ENCODE peak calls at places on chromosome 20, in nine cellular contexts. Q is ovary, P is OCI-LY7, S is WERI-Rb-1, T is lower lobe of right lung, O is neural progenitor cell, N is GM23248, F is astrocyte of the cerebellum, C is Peyer's patch. V is an unnamed sample.

GRCh38 chr20:32672315-32672981 is 1.3 kb downstream of the C20orf203 start:
- DNase-seq in Q (no peak), P (peak), S (no peak), T (no peak), O (no peak), N (no peak), F (no peak), C (no peak), V (no peak)

GRCh38 chr20:23917024-23917725 is 37.6 kb upstream of the CST5 start:
- DNase-seq in Q (no peak), P (no peak), S (no peak), T (no peak), O (no peak), N (no peak), F (no peak), C (no peak), V (peak)

GRCh38 chr20:15320941-15321340 is 983.5 kb upstream of the FLRT3 start:
- DNase-seq in Q (no peak), P (no peak), S (no peak), T (no peak), O (no peak), N (peak), F (no peak), C (no peak), V (no peak)

GRCh38 chr20:40648505-40649072 is 40.4 kb downstream of the MAFB start:
- DNase-seq in Q (no peak), P (no peak), S (no peak), T (no peak), O (no peak), N (no peak), F (no peak), C (no peak), V (no peak)

GRCh38 chr20:13953227-13953626 is 37.2 kb downstream of the SEL1L2 start:
- DNase-seq in Q (no peak), P (no peak), S (no peak), T (no peak), O (peak), N (no peak), F (no peak), C (no peak), V (no peak)

GRCh38 chr20:51767867-51768758 is at the start of gene ATP9A:
- DNase-seq in Q (peak), P (no peak), S (peak), T (no peak), O (peak), N (peak), F (no peak), C (peak), V (no peak)

GRCh38 chr20:51383891-51384510 is 158.5 kb downstream of the NFATC2 start:
- DNase-seq in Q (no peak), P (no peak), S (no peak), T (no peak), O (no peak), N (peak), F (no peak), C (no peak), V (no peak)

GRCh38 chr20:37384683-37385174 is 38.8 kb downstream of the SRC start:
- DNase-seq in Q (peak), P (peak), S (peak), T (peak), O (peak), N (peak), F (no peak), C (peak), V (peak)

GRCh38 chr20:52086878-52087277 is 104.7 kb downstream of the ZFP64 start:
- DNase-seq in Q (no peak), P (no peak), S (no peak), T (no peak), O (no peak), N (no peak), F (no peak), C (no peak), V (no peak)

GRCh38 chr20:32859961-32860360 is 1.2 kb downstream of the EFCAB8 start:
- DNase-seq in Q (no peak), P (no peak), S (no peak), T (no peak), O (no peak), N (no peak), F (no peak), C (no peak), V (no peak)

GRCh38 chr20:63096681-63097335 is 90.0 kb upstream of the BHLHE23 start:
- DNase-seq in Q (peak), P (no peak), S (peak), T (peak), O (no peak), N (no peak), F (no peak), C (peak), V (peak)

GRCh38 chr20:39066464-39066863 is 104.3 kb downstream of the DHX35 start:
- DNase-seq in Q (no peak), P (peak), S (no peak), T (no peak), O (peak), N (no peak), F (no peak), C (no peak), V (no peak)

GRCh38 chr20:51767018-51767866 is 948 bp downstream of the ATP9A start:
- DNase-seq in Q (peak), P (peak), S (peak), T (peak), O (peak), N (peak), F (no peak), C (peak), V (no peak)

GRCh38 chr20:33000802-33001466 is 3.3 kb downstream of the SUN5 start:
- DNase-seq in Q (no peak), P (no peak), S (no peak), T (no peak), O (no peak), N (no peak), F (no peak), C (no peak), V (no peak)

GRCh38 chr20:31560900-31561598 is 44.0 kb upstream of the ID1 start:
- DNase-seq in Q (no peak), P (no peak), S (no peak), T (no peak), O (no peak), N (peak), F (peak), C (peak), V (no peak)

GRCh38 chr20:33584976-33585375 is 77.2 kb upstream of the C20orf144 start:
- DNase-seq in Q (no peak), P (no peak), S (no peak), T (no peak), O (no peak), N (peak), F (no peak), C (no peak), V (no peak)

GRCh38 chr20:11851646-11852045 is 66.0 kb upstream of the BTBD3 start:
- DNase-seq in Q (no peak), P (no peak), S (no peak), T (no peak), O (no peak), N (no peak), F (no peak), C (no peak), V (no peak)

GRCh38 chr20:32495217-32495565 is 89.9 kb downstream of the NOL4L start:
- DNase-seq in Q (no peak), P (no peak), S (no peak), T (no peak), O (no peak), N (no peak), F (no peak), C (no peak), V (no peak)

GRCh38 chr20:63220696-63221399 is 4.9 kb upstream of the YTHDF1 start:
- DNase-seq in Q (no peak), P (no peak), S (no peak), T (peak), O (no peak), N (no peak), F (no peak), C (no peak), V (no peak)

GRCh38 chr20:39070484-39071231 is 108.5 kb downstream of the DHX35 start:
- DNase-seq in Q (no peak), P (no peak), S (no peak), T (no peak), O (no peak), N (peak), F (peak), C (no peak), V (no peak)

GRCh38 chr20:15550116-15550870 is 1023.0 kb downstream of the KIF16B start:
- DNase-seq in Q (no peak), P (no peak), S (no peak), T (no peak), O (no peak), N (no peak), F (no peak), C (no peak), V (no peak)

GRCh38 chr20:33474097-33474846 is 15.6 kb upstream of the CBFA2T2 start:
- DNase-seq in Q (no peak), P (no peak), S (no peak), T (no peak), O (no peak), N (no peak), F (no peak), C (no peak), V (no peak)

GRCh38 chr20:35757098-35757705 is 14.6 kb upstream of the PHF20 start:
- DNase-seq in Q (no peak), P (no peak), S (no peak), T (no peak), O (no peak), N (peak), F (no peak), C (no peak), V (no peak)

GRCh38 chr20:4730782-4731181 is 9.1 kb downstream of the PRND start:
- DNase-seq in Q (no peak), P (no peak), S (no peak), T (no peak), O (peak), N (peak), F (no peak), C (no peak), V (no peak)

GRCh38 chr20:4601630-4602296 is 119.9 kb upstream of the PRND start:
- DNase-seq in Q (no peak), P (no peak), S (no peak), T (no peak), O (no peak), N (peak), F (no peak), C (no peak), V (no peak)

GRCh38 chr20:9068896-9069663 is at the start of gene PLCB4:
- DNase-seq in Q (peak), P (no peak), S (peak), T (peak), O (peak), N (peak), F (no peak), C (peak), V (no peak)

GRCh38 chr20:21074605-21075336 is 31.4 kb downstream of the LINC00237 start:
- DNase-seq in Q (no peak), P (no peak), S (no peak), T (no peak), O (no peak), N (peak), F (no peak), C (no peak), V (no peak)

GRCh38 chr20:34703573-34704176 is 469 bp upstream of the TP53INP2 start:
- DNase-seq in Q (peak), P (peak), S (no peak), T (peak), O (peak), N (peak), F (no peak), C (peak), V (peak)

GRCh38 chr20:63980317-63980805 is 571 bp upstream of the PRPF6 start:
- DNase-seq in Q (no peak), P (no peak), S (no peak), T (no peak), O (no peak), N (no peak), F (no peak), C (no peak), V (no peak)

GRCh38 chr20:1998715-1999114 is 4.9 kb upstream of the PDYN start:
- DNase-seq in Q (no peak), P (no peak), S (no peak), T (no peak), O (no peak), N (no peak), F (no peak), C (no peak), V (no peak)

GRCh38 chr20:732727-733126 is 35.6 kb downstream of the SLC52A3 start:
- DNase-seq in Q (no peak), P (no peak), S (peak), T (no peak), O (no peak), N (no peak), F (no peak), C (no peak), V (no peak)

GRCh38 chr20:48704761-48705160 is 123.0 kb downstream of the PREX1 start:
- DNase-seq in Q (no peak), P (no peak), S (no peak), T (no peak), O (no peak), N (no peak), F (no peak), C (no peak), V (no peak)

GRCh38 chr20:25085756-25086495 is 4.0 kb upstream of the VSX1 start:
- DNase-seq in Q (no peak), P (no peak), S (no peak), T (no peak), O (no peak), N (no peak), F (no peak), C (no peak), V (peak)

GRCh38 chr20:25082498-25082873 is 545 bp upstream of the VSX1 start:
- DNase-seq in Q (no peak), P (no peak), S (peak), T (no peak), O (peak), N (no peak), F (no peak), C (no peak), V (peak)

GRCh38 chr20:25084616-25085187 is 2.8 kb upstream of the VSX1 start:
- DNase-seq in Q (no peak), P (no peak), S (no peak), T (no peak), O (peak), N (no peak), F (no peak), C (no peak), V (peak)

GRCh38 chr20:25083141-25083772 is 1.3 kb upstream of the VSX1 start:
- DNase-seq in Q (no peak), P (no peak), S (no peak), T (no peak), O (peak), N (no peak), F (no peak), C (no peak), V (peak)

DNA sequence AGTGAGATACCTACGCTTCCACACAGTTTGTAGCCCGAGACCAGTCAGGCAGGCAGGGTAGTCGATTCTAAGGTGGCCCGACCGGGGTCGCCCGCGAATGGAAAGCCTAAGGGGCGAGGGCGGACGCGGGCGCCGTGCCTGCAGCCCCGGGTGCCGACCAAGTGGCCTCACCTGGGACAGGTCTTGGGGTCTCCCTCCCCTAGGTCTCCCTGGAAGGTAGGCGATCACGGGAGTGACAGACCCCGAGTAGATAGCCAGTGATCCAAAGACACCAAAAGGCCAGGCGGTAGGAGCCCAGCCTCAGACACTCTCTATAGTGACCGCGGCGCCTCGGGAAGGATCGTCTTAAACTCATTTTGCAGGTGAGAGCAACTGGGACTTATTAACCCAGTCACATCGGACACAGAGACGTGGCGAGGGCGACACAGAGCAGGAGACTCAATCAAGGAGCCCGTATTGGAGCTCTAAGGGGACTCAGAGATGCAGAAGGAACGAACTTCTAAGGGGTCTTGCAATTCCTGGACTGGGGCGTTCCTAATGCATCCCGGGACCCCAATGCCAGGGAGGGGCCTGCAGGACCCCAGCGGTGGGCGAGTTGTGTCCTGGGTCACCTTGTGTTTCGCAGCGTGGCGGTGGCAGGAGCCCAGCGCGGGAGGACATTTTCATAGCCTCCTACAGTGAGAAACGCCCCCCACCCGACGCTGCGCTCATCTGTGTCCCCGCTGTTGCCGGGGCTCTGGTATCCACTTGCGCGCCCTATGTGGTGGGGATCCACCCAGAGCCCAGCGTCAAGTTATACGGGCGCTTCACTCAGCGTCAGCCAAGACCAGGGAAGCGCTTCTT is 2.1 kb upstream of the VSX1 start:
- DNase-seq in Q (no peak), P (no peak), S (peak), T (no peak), O (peak), N (no peak), F (no peak), C (no peak), V (peak)
- H3K4me3 ChIP-seq in Q (no peak), P (no peak), S (peak), T (peak), O (peak), N (no peak), F (no peak), C (no peak), V (peak)

DNA sequence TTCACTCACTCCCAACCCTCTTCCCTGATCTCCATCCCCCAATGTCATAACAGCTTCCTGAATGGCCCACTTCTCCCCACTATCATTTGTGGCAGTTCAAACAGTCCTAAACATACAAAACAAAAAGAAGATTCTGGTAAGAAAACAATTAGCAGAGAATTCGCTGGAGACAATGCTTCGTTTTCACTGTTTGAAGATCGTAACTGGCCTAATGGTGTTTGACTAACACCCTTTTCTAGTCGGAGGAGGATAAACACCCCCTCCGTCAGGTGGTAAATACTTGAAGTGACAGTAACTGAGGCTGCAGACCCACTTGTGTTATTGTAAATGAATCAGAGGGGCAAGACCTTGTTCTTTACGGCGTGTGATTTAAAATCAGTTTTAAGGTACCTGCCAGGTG is 3.8 kb downstream of the EYA2 start:
- DNase-seq in Q (no peak), P (no peak), S (no peak), T (no peak), O (peak), N (no peak), F (no peak), C (no peak), V (no peak)
- H3K4me3 ChIP-seq in Q (no peak), P (no peak), S (no peak), T (no peak), O (no peak), N (no peak), F (no peak), C (no peak), V (no peak)

GRCh38 chr20:57581202-57582028 is 20.5 kb downstream of the PCK1 start:
- DNase-seq in Q (no peak), P (no peak), S (no peak), T (no peak), O (no peak), N (no peak), F (no peak), C (peak), V (no peak)

GRCh38 chr20:57580478-57581201 is 19.7 kb downstream of the PCK1 start:
- DNase-seq in Q (no peak), P (no peak), S (no peak), T (no peak), O (no peak), N (no peak), F (no peak), C (peak), V (no peak)

GRCh38 chr20:57582029-57582378 is 21.1 kb downstream of the PCK1 start:
- DNase-seq in Q (no peak), P (no peak), S (no peak), T (no peak), O (no peak), N (no peak), F (no peak), C (no peak), V (no peak)

GRCh38 chr20:57583289-57584257 is 22.7 kb downstream of the PCK1 start:
- DNase-seq in Q (no peak), P (no peak), S (no peak), T (no peak), O (no peak), N (no peak), F (no peak), C (no peak), V (no peak)

DNA sequence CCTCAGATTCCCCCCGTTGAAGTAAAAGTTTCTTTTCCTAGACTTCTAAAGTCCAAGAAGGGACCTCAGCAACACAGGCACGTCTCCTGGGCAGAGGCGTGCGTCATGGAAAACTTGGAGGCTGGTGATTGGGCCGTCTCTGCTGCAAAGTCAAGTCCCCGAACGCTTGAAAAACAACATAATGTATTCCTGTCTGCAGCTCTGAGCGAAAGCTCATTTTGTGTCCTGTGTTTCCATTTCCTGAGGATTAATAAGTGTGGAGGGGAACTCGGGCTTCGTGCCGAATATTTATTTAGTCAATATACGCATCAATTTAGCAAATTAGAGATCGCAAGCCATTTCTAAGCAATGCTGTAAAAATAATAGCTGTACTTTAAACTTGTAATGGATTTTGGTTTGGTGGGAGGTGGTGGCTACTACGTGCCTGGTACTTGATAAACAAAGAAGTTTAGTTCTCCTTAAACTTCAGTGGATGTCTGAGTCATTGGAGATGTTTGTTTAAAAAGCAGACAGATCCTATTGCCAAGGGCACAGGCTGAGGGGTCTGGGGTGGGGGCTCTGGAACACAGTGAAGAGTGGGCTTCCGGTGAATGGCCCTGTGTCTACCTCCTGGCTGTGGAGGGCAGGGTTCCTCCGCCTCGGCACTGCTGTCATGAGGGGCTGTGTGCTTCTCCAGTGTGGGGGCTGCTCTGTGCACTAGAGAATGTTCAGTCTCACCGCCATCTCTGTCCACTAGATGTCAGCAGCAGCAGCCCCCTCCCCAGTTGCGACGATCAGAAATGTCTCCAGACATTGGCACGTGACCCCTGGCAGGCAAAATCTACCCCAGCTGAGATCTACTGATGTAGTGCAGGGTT is 21.8 kb downstream of the PCK1 start:
- DNase-seq in Q (peak), P (peak), S (peak), T (no peak), O (peak), N (no peak), F (no peak), C (no peak), V (no peak)
- H3K4me3 ChIP-seq in Q (no peak), P (no peak), S (no peak), T (peak), O (no peak), N (no peak), F (no peak), C (no peak), V (peak)

DNA sequence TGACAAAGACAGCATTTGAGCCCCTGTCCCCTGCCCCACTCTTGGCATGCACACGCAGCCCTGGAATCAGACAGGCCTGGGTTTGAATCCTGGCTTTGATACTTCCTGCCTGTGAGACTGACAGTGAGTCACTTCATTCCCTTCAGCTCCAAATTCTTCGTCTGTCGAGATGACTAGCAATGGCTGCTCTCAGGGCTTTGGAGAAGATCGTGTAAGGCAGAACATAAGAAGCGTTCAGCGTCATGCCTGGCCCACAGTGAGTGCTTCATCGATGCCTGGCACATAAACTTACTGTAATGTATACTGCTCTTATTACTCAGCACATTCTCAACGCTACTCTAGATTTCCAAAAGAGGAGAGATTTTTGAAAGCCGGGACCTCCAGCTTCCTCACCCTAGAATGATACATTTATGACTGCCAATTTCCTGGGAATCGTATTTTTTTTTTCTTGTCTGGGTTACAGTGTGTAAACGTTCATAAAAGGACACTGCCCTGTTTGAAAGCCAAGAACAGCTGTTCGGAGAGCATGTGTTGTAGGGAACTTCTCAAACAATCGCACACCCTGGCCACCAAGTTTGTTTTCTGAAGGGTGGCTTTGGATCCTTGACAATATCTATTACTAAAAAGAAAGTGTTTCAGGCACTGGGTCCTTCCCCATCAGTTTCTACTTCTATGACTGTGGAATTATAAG is 16.2 kb upstream of the BCAS1 start:
- DNase-seq in Q (no peak), P (no peak), S (no peak), T (no peak), O (no peak), N (peak), F (no peak), C (no peak), V (no peak)
- H3K4me3 ChIP-seq in Q (no peak), P (no peak), S (no peak), T (no peak), O (no peak), N (peak), F (no peak), C (no peak), V (no peak)

V was measured in coronary artery.